ENCODE peak calls at places on chromosomes 4 and X, in five cellular contexts. L is body of pancreas, H is upper lobe of right lung, N is PC-9, J is NCI-H1092 treated with DMSO at 0.1 percent for 48 hours. F is an unnamed sample.

GRCh38 chrX:151184705-151185104 is 8.3 kb downstream of the GPR50 start:
- DNase-seq in L (no peak), H (no peak), N (no peak), J (no peak), F (no peak)

GRCh38 chr4:28009541-28009940 is 1148.9 kb downstream of the STIM2 start:
- DNase-seq in L (no peak), H (no peak), N (no peak), J (no peak), F (no peak)

GRCh38 chr4:80026080-80026479 is 46.9 kb downstream of the ANTXR2 start:
- DNase-seq in L (no peak), H (no peak), N (no peak), J (no peak), F (no peak)

GRCh38 chr4:159367421-159368105 is 264.7 kb downstream of the RAPGEF2 start:
- DNase-seq in L (no peak), H (no peak), N (no peak), J (no peak), F (no peak)

GRCh38 chrX:87299563-87300160 is 217.9 kb upstream of the KLHL4 start:
- DNase-seq in L (no peak), H (no peak), N (no peak), J (peak; percentile 11), F (no peak)

GRCh38 chrX:10398271-10398670 is 222.1 kb downstream of the MID1 start:
- DNase-seq in L (no peak), H (no peak), N (no peak), J (no peak), F (no peak)

GRCh38 chrX:18149454-18149853 is 71.2 kb downstream of the BEND2 start:
- DNase-seq in L (no peak), H (no peak), N (no peak), J (no peak), F (no peak)

GRCh38 chrX:41035582-41035981 is 49.7 kb upstream of the USP9X start:
- DNase-seq in L (no peak), H (no peak), N (no peak), J (no peak), F (no peak)

GRCh38 chrX:118521435-118521834 is 25.8 kb downstream of the DOCK11 start:
- DNase-seq in L (no peak), H (no peak), N (no peak), J (no peak), F (no peak)

GRCh38 chrX:11239230-11239629 is 54.0 kb upstream of the AMELX start:
- DNase-seq in L (peak; percentile 10), H (no peak), N (peak; percentile 45), J (no peak), F (no peak)

GRCh38 chrX:10111364-10112148 is 45.2 kb upstream of the CLCN4 start:
- DNase-seq in L (no peak), H (no peak), N (no peak), J (no peak), F (no peak)

F was measured in osteocyte.